ENCODE peak calls at places on chromosomes 5 and 9, in seven cellular contexts. R is NB4, T is fibroblast of pulmonary artery, K is heart left ventricle, G is esophagus squamous epithelium, J is cardiac muscle cell, W is astrocyte. A is an unnamed sample.

GRCh38 chr9:33290994-33291397 is 680 bp downstream of the NFX1 start:
- DNase-seq in R (no peak), T (no peak), K (no peak), G (no peak), J (no peak), W (peak), A (no peak)

GRCh38 chr9:124139001-124139400 is 118.7 kb upstream of the NEK6 start:
- DNase-seq in R (no peak), T (peak), K (no peak), G (no peak), J (peak), W (peak), A (no peak)

GRCh38 chr9:69951411-69951810 is 92.2 kb upstream of the MAMDC2 start:
- DNase-seq in R (peak), T (peak), K (no peak), G (no peak), J (peak), W (peak), A (no peak)

GRCh38 chr9:128911529-128912035 is 9.2 kb upstream of the PHYHD1 start:
- DNase-seq in R (peak), T (peak), K (peak), G (no peak), J (peak), W (peak), A (peak)

GRCh38 chr5:28576022-28576421 is 1537.6 kb upstream of the CDH9 start:
- DNase-seq in R (peak), T (peak), K (no peak), G (no peak), J (peak), W (peak), A (no peak)

GRCh38 chr5:73448072-73448432 is 525 bp downstream of the FOXD1 start:
- DNase-seq in R (no peak), T (no peak), K (no peak), G (no peak), J (no peak), W (no peak), A (peak)

GRCh38 chr5:76617675-76618074 is 5.5 kb downstream of the F2RL2 start:
- DNase-seq in R (no peak), T (peak), K (no peak), G (no peak), J (peak), W (peak), A (no peak)

GRCh38 chr5:174991807-174992308 is 267.5 kb downstream of the MSX2 start:
- DNase-seq in R (no peak), T (no peak), K (no peak), G (no peak), J (no peak), W (no peak), A (no peak)

GRCh38 chr5:32446660-32447059 is 2.1 kb upstream of the ZFR start:
- DNase-seq in R (peak), T (no peak), K (no peak), G (no peak), J (no peak), W (no peak), A (no peak)

GRCh38 chr5:69238760-69239251 is 4.1 kb downstream of the CDK7 start:
- DNase-seq in R (no peak), T (peak), K (no peak), G (no peak), J (peak), W (peak), A (no peak)

GRCh38 chr5:66958984-66959641 is 237.5 kb downstream of the CD180 start:
- DNase-seq in R (no peak), T (peak), K (peak), G (peak), J (peak), W (peak), A (no peak)

GRCh38 chr9:107043886-107044285 is 180.9 kb downstream of the ZNF462 start:
- DNase-seq in R (no peak), T (no peak), K (no peak), G (no peak), J (no peak), W (no peak), A (no peak)

GRCh38 chr9:117268847-117269452 is 145.9 kb downstream of the ASTN2 start:
- DNase-seq in R (no peak), T (no peak), K (no peak), G (no peak), J (no peak), W (no peak), A (no peak)

GRCh38 chr9:117266855-117267497 is 147.9 kb downstream of the ASTN2 start:
- DNase-seq in R (no peak), T (no peak), K (no peak), G (no peak), J (no peak), W (no peak), A (no peak)

GRCh38 chr9:117265253-117265652 is 149.6 kb downstream of the ASTN2 start:
- DNase-seq in R (no peak), T (no peak), K (no peak), G (no peak), J (no peak), W (no peak), A (no peak)
- H3K4me3 ChIP-seq in R (no peak), T (no peak), K (no peak), G (no peak), J (no peak), W (no peak), A (no peak)

GRCh38 chr9:34592895-34593601 is 3.5 kb upstream of the CNTFR start:
- DNase-seq in R (peak), T (no peak), K (peak), G (no peak), J (no peak), W (no peak), A (peak)
- H3K4me3 ChIP-seq in R (no peak), T (no peak), K (no peak), G (peak), J (no peak), W (no peak), A (no peak)

DNA sequence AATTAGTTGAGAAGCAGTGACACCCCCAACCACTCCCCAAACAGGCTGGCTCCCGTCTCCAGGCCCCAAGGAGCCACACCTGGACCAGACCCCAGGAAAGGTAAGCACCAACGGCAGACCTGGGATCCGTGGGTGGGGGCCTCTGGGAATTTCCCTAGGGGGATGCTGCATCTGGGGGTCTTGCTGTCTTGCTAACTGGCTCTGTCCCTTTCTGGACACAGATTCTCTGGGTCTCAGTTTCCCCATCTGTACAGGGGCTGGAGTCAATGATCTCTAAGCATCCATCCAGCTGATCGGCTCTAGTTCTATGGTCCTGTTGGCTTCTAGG is 27.9 kb upstream of the IL17B start:
- DNase-seq in R (no peak), T (no peak), K (no peak), G (no peak), J (no peak), W (no peak), A (no peak)
- H3K4me3 ChIP-seq in R (no peak), T (peak), K (peak), G (peak), J (no peak), W (peak), A (peak)

GRCh38 chr5:139341187-139341688 is 416 bp upstream of the PAIP2 start:
- DNase-seq in R (no peak), T (no peak), K (no peak), G (no peak), J (no peak), W (no peak), A (no peak)
- H3K4me3 ChIP-seq in R (peak), T (peak), K (peak), G (peak), J (peak), W (peak), A (peak)

GRCh38 chr9:132446887-132447286 is 36.9 kb downstream of the CFAP77 start:
- DNase-seq in R (no peak), T (no peak), K (no peak), G (no peak), J (no peak), W (no peak), A (peak)
- H3K4me3 ChIP-seq in R (no peak), T (no peak), K (no peak), G (no peak), J (no peak), W (no peak), A (no peak)

GRCh38 chr5:56346044-56346710 is 113.0 kb upstream of the ANKRD55 start:
- DNase-seq in R (no peak), T (no peak), K (no peak), G (no peak), J (no peak), W (no peak), A (no peak)
- H3K4me3 ChIP-seq in R (no peak), T (no peak), K (no peak), G (no peak), J (no peak), W (no peak), A (no peak)

DNA sequence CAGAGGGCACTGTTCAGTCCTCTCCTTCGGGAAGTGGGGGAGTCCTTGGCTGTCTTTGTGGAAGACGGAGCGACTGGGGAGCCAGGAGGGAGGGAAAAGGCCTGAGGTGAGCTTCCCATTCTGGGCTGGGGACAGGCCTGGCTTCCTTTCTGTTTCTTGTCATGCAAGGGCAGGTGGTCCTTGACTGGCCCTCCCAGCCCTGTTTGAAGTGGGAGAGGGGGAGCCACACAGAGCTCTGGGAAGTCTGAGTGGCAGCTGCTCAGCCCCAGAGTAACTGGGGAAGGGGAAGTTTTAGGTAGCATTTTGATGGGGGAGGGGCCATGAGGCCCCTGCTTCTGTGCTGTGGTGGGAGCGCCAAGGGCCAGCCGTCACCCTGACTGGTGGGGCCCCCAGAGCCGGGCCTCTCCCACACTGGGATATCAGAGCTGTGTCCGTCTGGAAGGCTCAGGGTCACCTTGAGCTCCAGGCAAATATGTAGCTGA is 6.5 kb downstream of the UNC5A start:
- DNase-seq in R (no peak), T (no peak), K (no peak), G (no peak), J (no peak), W (no peak), A (no peak)
- H3K4me3 ChIP-seq in R (no peak), T (no peak), K (no peak), G (no peak), J (peak), W (no peak), A (no peak)

DNA sequence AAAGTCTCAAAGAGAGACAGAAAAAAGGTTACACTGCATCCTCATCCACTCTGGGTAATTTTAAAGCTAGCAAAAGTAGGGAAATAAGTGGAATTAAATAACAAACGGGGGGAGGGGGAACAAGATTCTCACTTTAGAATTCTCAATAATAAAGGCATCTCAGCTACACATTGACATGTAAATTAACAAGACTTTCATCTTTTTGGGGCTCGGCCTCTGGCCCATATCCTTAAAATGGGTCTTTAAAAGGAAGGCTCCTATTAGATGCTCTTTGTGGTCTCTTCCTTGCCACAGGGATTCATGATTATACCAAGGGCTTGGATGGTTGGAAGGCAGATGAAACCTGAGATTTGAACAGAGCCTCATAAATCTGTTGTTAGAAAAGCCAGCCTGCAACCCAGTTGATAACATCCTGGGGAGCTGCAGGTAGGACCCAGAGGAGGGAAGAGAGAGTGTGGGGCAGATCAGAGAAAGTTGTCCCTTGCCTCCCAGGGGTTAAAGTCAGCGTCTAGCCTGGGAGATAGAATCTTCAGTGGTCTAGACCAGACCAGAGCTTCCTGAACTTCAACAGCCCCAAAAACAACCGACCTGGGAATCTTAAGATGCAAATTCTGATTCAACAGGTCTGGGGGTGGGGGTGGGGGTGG is 135.9 kb downstream of the GCNT1 start:
- DNase-seq in R (peak), T (no peak), K (no peak), G (no peak), J (no peak), W (no peak), A (no peak)
- H3K4me3 ChIP-seq in R (peak), T (no peak), K (no peak), G (no peak), J (no peak), W (no peak), A (no peak)

GRCh38 chr9:79579624-79580023 is 7.9 kb downstream of the TLE4 start:
- DNase-seq in R (no peak), T (no peak), K (no peak), G (no peak), J (no peak), W (no peak), A (no peak)

GRCh38 chr9:79580065-79580464 is 8.3 kb downstream of the TLE4 start:
- DNase-seq in R (no peak), T (no peak), K (no peak), G (no peak), J (no peak), W (no peak), A (no peak)

GRCh38 chr9:79581388-79581787 is 9.6 kb downstream of the TLE4 start:
- DNase-seq in R (no peak), T (peak), K (no peak), G (no peak), J (peak), W (peak), A (no peak)

GRCh38 chr9:79583957-79584654 is 12.3 kb downstream of the TLE4 start:
- DNase-seq in R (peak), T (no peak), K (peak), G (no peak), J (no peak), W (no peak), A (no peak)

DNA sequence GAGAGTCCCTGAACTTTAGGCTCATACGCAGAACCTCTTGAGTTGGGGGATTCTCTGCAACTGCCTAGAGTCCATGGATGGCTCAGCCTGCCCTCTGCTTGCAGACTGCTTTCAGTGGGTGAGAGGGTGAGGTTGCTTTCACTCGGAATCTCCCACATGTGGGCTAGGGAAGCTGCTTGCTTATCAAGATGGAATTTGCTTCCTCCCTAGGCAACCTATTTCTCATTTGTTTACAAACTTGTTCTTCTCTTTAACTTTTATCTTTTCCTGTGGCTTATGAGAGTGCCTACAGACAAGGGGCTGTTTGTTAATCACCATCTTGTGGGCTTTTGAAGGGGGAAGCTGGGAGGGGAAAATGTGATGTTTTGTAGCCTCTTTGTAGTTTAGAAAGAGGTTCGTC is 10.0 kb downstream of the TLE4 start:
- DNase-seq in R (peak), T (peak), K (no peak), G (no peak), J (peak), W (peak), A (no peak)
- H3K4me3 ChIP-seq in R (no peak), T (peak), K (no peak), G (no peak), J (no peak), W (peak), A (no peak)